ENCODE peak calls at places on chromosomes 11 and 22, in nine cellular contexts. A is SK-N-SH; C is upper lobe of right lung; Q is A549; W is naive thymus-derived CD4-positive, alpha-beta T cell; R is MM.1S; V is heart right ventricle; D is right lobe of liver; U is endodermal cell. N is an unnamed sample.

GRCh38 chr11:92969634-92970347 is at the start of gene MTNR1B:
- DNase-seq in A (peak; percentile 74), C (no peak), Q (no peak), W (no peak), R (no peak), V (no peak), D (no peak), U (no peak), N (no peak)

GRCh38 chr11:78132475-78132874 is 7.0 kb downstream of the ALG8 start:
- DNase-seq in A (no peak), C (no peak), Q (no peak), W (no peak), R (no peak), V (no peak), D (no peak), U (no peak), N (no peak)

GRCh38 chr11:12092714-12093113 is 17.7 kb upstream of the MICAL2 start:
- DNase-seq in A (no peak), C (no peak), Q (no peak), W (no peak), R (no peak), V (no peak), D (no peak), U (no peak), N (no peak)

GRCh38 chr11:55714982-55715888 is 53.2 kb downstream of the OR4C6 start:
- DNase-seq in A (peak; percentile 11), C (no peak), Q (peak; percentile 19), W (no peak), R (peak; percentile 37), V (no peak), D (no peak), U (peak; percentile 75), N (peak; percentile 21)

GRCh38 chr11:64743591-64744543 is at the start of gene RASGRP2:
- DNase-seq in A (peak; percentile 84), C (peak; percentile 89), Q (peak; percentile 76), W (peak; percentile 88), R (no peak), V (peak; percentile 90), D (peak; percentile 82), U (peak; percentile 95), N (peak; percentile 79)

GRCh38 chr11:56819916-56820315 is 71.4 kb upstream of the OR9G4 start:
- DNase-seq in A (no peak), C (no peak), Q (no peak), W (no peak), R (no peak), V (no peak), D (no peak), U (no peak), N (no peak)

GRCh38 chr11:100593321-100593720 is 93.8 kb upstream of the ARHGAP42 start:
- DNase-seq in A (no peak), C (no peak), Q (no peak), W (no peak), R (no peak), V (no peak), D (no peak), U (no peak), N (peak; percentile 81)

GRCh38 chr22:40383905-40384304 is 13.5 kb downstream of the SGSM3 start:
- DNase-seq in A (no peak), C (no peak), Q (no peak), W (no peak), R (no peak), V (no peak), D (no peak), U (no peak), N (no peak)

GRCh38 chr11:36296925-36297604 is 977 bp downstream of the PRR5L start:
- DNase-seq in A (no peak), C (no peak), Q (no peak), W (no peak), R (no peak), V (no peak), D (no peak), U (no peak), N (no peak)

GRCh38 chr11:123829745-123830144 is 23.6 kb upstream of the OR6M1 start:
- DNase-seq in A (no peak), C (no peak), Q (no peak), W (no peak), R (no peak), V (no peak), D (no peak), U (no peak), N (no peak)

GRCh38 chr11:114168691-114169090 is 109.2 kb downstream of the ZBTB16 start:
- DNase-seq in A (no peak), C (no peak), Q (no peak), W (no peak), R (peak; percentile 70), V (no peak), D (no peak), U (no peak), N (no peak)

GRCh38 chr22:19494676-19495173 is 15.0 kb downstream of the CDC45 start:
- DNase-seq in A (no peak), C (no peak), Q (no peak), W (no peak), R (no peak), V (no peak), D (no peak), U (no peak), N (no peak)

GRCh38 chr11:121473064-121473777 is 20.5 kb upstream of the SORL1-AS1 start:
- DNase-seq in A (no peak), C (no peak), Q (no peak), W (no peak), R (no peak), V (no peak), D (no peak), U (no peak), N (no peak)

GRCh38 chr11:118438314-118438931 is 2.1 kb downstream of the KMT2A start:
- DNase-seq in A (peak; percentile 53), C (no peak), Q (peak; percentile 61), W (peak; percentile 44), R (peak; percentile 52), V (peak; percentile 50), D (no peak), U (peak; percentile 81), N (peak; percentile 34)

GRCh38 chr11:1088927-1089737 is 14.5 kb downstream of the MUC2 start:
- DNase-seq in A (no peak), C (peak; percentile 60), Q (no peak), W (no peak), R (no peak), V (no peak), D (no peak), U (no peak), N (no peak)

GRCh38 chr11:59973097-59973496 is 9.3 kb downstream of the OOSP4A start:
- DNase-seq in A (no peak), C (no peak), Q (no peak), W (no peak), R (no peak), V (no peak), D (no peak), U (no peak), N (no peak)

GRCh38 chr22:48143856-48144255 is 1381.4 kb downstream of the TBC1D22A start:
- DNase-seq in A (no peak), C (no peak), Q (no peak), W (no peak), R (no peak), V (no peak), D (no peak), U (no peak), N (no peak)
- H3K9me3 ChIP-seq in A (no peaks in the 10 kb centered on the region), C (no peaks in the 10 kb centered on the region), Q (no peaks in the 10 kb centered on the region), W (no peaks in the 10 kb centered on the region), R (no peaks in the 10 kb centered on the region), V (no peaks in the 10 kb centered on the region), D (no peaks in the 10 kb centered on the region), U (no peaks in the 10 kb centered on the region), N (no peaks in the 10 kb centered on the region)

DNA sequence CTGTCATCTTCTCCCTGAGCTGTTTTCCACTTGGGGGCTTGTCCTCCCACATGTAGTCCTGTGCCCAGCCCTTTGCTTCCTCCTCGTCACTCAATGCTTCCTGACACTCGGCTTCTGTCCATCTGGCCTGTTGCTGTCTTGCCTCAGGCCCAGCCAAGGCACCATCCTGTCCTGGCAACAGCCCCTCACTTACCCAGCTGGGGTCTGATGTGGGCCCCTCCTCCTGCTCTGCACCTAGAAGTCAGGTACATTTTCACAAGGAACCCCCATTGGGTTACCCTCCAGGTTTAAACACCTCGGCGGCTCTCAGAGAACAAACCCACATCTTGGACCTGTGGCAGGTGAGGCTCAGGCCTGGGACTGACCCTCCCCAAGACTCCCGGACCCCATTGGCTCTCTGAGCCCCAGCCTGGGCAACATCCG is 784.8 kb downstream of the TBC1D22A start:
- DNase-seq in A (no peak), C (no peak), Q (no peak), W (no peak), R (no peak), V (no peak), D (peak; percentile 26), U (no peak), N (no peak)
- H3K9me3 ChIP-seq in A (no peaks in the 10 kb centered on the region), C (no peaks in the 10 kb centered on the region), Q (no peaks in the 10 kb centered on the region), W (peaks cover 4% of the 10 kb centered on the region), R (no peaks in the 10 kb centered on the region), V (peaks cover 5% of the 10 kb centered on the region), D (no peaks in the 10 kb centered on the region), U (peaks cover 32% of the 10 kb centered on the region), N (peaks cover 4% of the 10 kb centered on the region)

DNA sequence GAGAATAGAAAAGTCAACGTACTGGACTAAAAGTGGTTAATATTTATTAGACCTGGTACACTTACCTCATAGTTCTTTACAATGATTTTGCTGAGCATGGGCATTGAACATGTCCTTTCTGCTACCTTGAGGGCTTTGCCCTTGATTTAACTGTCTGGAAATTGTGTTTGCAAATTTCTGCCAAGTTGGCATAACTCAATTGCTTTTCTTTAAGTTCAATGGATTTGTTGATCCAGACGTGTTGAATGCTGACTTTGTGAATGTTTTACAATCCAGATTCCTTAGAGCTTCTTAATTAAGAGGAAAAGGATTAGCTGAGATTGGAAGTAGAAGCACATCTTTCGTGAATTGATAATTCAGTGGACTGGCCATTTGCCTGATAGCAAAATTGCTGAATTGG is 7.2 kb upstream of the OR4X2 start:
- DNase-seq in A (no peak), C (no peak), Q (no peak), W (no peak), R (no peak), V (no peak), D (no peak), U (no peak), N (no peak)
- H3K9me3 ChIP-seq in A (no peaks in the 10 kb centered on the region), C (no peaks in the 10 kb centered on the region), Q (no peaks in the 10 kb centered on the region), W (no peaks in the 10 kb centered on the region), R (no peaks in the 10 kb centered on the region), V (no peaks in the 10 kb centered on the region), D (no peaks in the 10 kb centered on the region), U (peaks cover 66% of the 10 kb centered on the region), N (no peaks in the 10 kb centered on the region)

DNA sequence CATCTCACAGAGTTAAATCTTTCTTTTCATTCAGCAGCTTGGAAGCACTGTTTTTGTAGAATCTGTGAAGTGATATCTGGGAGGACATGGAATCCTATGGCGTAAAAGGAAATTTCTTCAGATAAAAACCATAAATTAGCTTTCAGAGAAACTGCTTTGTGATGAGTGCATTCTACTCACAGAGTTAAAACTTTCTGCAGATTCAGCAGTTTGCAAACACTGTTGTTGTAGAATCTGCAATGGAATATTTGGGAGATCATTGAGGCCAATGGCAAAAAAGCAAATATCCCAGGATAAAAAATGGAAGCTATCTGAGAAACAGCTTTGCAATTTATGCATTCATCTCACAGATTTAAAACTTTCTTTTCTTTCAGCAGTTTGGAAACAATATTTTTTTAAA is 180.6 kb downstream of the OR4A47 start:
- DNase-seq in A (no peak), C (no peak), Q (no peak), W (no peak), R (no peak), V (no peak), D (no peak), U (no peak), N (no peak)
- H3K9me3 ChIP-seq in A (peaks cover 4% of the 10 kb centered on the region), C (peaks cover 20% of the 10 kb centered on the region), Q (peaks cover 4% of the 10 kb centered on the region), W (peaks cover 21% of the 10 kb centered on the region), R (no peaks in the 10 kb centered on the region), V (peaks cover 99% of the 10 kb centered on the region), D (no peaks in the 10 kb centered on the region), U (peaks cover 99% of the 10 kb centered on the region), N (no peaks in the 10 kb centered on the region)

GRCh38 chr11:27139742-27140141 is 99.1 kb downstream of the BBOX1 start:
- DNase-seq in A (peak; percentile 11), C (no peak), Q (no peak), W (no peak), R (no peak), V (no peak), D (no peak), U (no peak), N (no peak)
- H3K9me3 ChIP-seq in A (peaks cover 3% of the 10 kb centered on the region), C (no peaks in the 10 kb centered on the region), Q (peaks cover 8% of the 10 kb centered on the region), W (peaks cover 5% of the 10 kb centered on the region), R (no peaks in the 10 kb centered on the region), V (peaks cover 39% of the 10 kb centered on the region), D (no peaks in the 10 kb centered on the region), U (peaks cover 38% of the 10 kb centered on the region), N (no peaks in the 10 kb centered on the region)